ENCODE peak calls at places on chromosomes 1 and 21, in four cellular contexts. Y, K, F and H are unnamed samples.

GRCh38 chr1:110148961-110149360 is 1.3 kb upstream of the SLC6A17 start:
- DNase-seq in F (no peak), K (no peak), Y (no peak), H (no peak)

GRCh38 chr1:245380790-245381535 is 226.2 kb downstream of the KIF26B start:
- DNase-seq in F (no peak), Y (no peak), K (no peak), H (no peak)

GRCh38 chr1:226761322-226761721 is 22.2 kb upstream of the ITPKB start:
- DNase-seq in Y (no peak), F (no peak), K (no peak), H (no peak)

GRCh38 chr21:45852886-45853400 is 128.6 kb upstream of the COL6A1 start:
- DNase-seq in F (no peak), K (no peak), Y (no peak), H (no peak)

GRCh38 chr1:246333855-246334254 is 173.2 kb downstream of the SMYD3 start:
- DNase-seq in Y (no peak), K (no peak), F (no peak), H (no peak)

GRCh38 chr1:231841616-231842344 is 215.2 kb downstream of the DISC1 start:
- DNase-seq in F (no peak), K (no peak), Y (no peak), H (no peak)

GRCh38 chr21:38664315-38664714 is 141.4 kb upstream of the ETS2 start:
- DNase-seq in K (no peak), Y (no peak), F (no peak), H (no peak)

GRCh38 chr1:234438579-234438978 is 40.4 kb downstream of the TARBP1 start:
- DNase-seq in F (no peak), Y (no peak), K (no peak), H (no peak)

GRCh38 chr1:94416901-94417701 is 1.1 kb upstream of the ABCD3 start:
- DNase-seq in F (no peak), K (no peak), Y (peak), H (peak)

GRCh38 chr1:54307305-54307704 is 98.9 kb downstream of the SSBP3 start:
- DNase-seq in K (no peak), F (no peak), Y (no peak), H (no peak)

GRCh38 chr1:214993419-214993818 is 89.1 kb upstream of the KCNK2 start:
- DNase-seq in Y (no peak), K (no peak), F (no peak), H (no peak)

GRCh38 chr21:15978158-15978805 is 248.5 kb downstream of the USP25 start:
- DNase-seq in F (no peak), K (no peak), Y (peak), H (no peak)

GRCh38 chr1:199665371-199665770 is 362.1 kb upstream of the NR5A2 start:
- DNase-seq in Y (no peak), K (no peak), F (no peak), H (no peak)

GRCh38 chr1:96971439-96971838 is 249.9 kb downstream of the PTBP2 start:
- DNase-seq in Y (no peak), F (no peak), K (no peak), H (no peak)

GRCh38 chr1:4851666-4852065 is 197.3 kb downstream of the AJAP1 start:
- DNase-seq in Y (no peak), K (no peak), F (no peak), H (no peak)

GRCh38 chr1:24374891-24375786 is 38.4 kb downstream of the STPG1 start:
- DNase-seq in F (no peak), Y (no peak), K (no peak), H (no peak)

GRCh38 chr1:216604771-216605170 is 118.5 kb downstream of the ESRRG start:
- DNase-seq in F (no peak), K (no peak), Y (no peak), H (no peak)

GRCh38 chr1:200888349-200888838 is 6.3 kb upstream of the INAVA start:
- DNase-seq in Y (no peak), K (no peak), F (no peak), H (no peak)

GRCh38 chr1:115331531-115332331 is 6.3 kb downstream of the NGF start:
- DNase-seq in F (no peak), Y (no peak), K (no peak), H (no peak)

GRCh38 chr1:200184196-200184595 is 156.7 kb downstream of the NR5A2 start:
- DNase-seq in F (no peak), K (peak), Y (no peak), H (no peak)

GRCh38 chr1:88800382-88801051 is 90.8 kb downstream of the GTF2B start:
- DNase-seq in K (no peak), Y (no peak), F (no peak), H (no peak)

GRCh38 chr1:227885135-227885647 is 62.5 kb downstream of the WNT9A start:
- DNase-seq in Y (no peak), F (peak), K (peak), H (no peak)

GRCh38 chr1:20891091-20891490 is 104.0 kb upstream of the HP1BP3 start:
- DNase-seq in Y (no peak), K (no peak), F (no peak), H (no peak)

GRCh38 chr1:25728301-25728935 is 71.6 kb upstream of the SELENON start:
- DNase-seq in F (no peak), K (no peak), Y (no peak), H (no peak)

GRCh38 chr1:30668026-30668425 is 55.4 kb downstream of the MATN1 start:
- DNase-seq in K (no peak), Y (no peak), F (no peak), H (no peak)

GRCh38 chr1:89870998-89871397 is 50.2 kb downstream of the LRRC8D start:
- DNase-seq in Y (no peak), F (no peak), K (no peak), H (no peak)

GRCh38 chr1:228930479-228930957 is 195.2 kb downstream of the RHOU start:
- DNase-seq in K (no peak), Y (peak), F (no peak), H (no peak)

GRCh38 chr1:23198373-23198772 is 18.9 kb downstream of the HTR1D start:
- DNase-seq in Y (no peak), K (no peak), F (no peak), H (no peak)

GRCh38 chr1:4796999-4797375 is 142.6 kb downstream of the AJAP1 start:
- DNase-seq in F (no peak), Y (no peak), K (no peak), H (no peak)

GRCh38 chr1:49765034-49765433 is 258.7 kb downstream of the AGBL4 start:
- DNase-seq in K (no peak), Y (no peak), F (no peak), H (no peak)

GRCh38 chr1:178536844-178537371 is 24.0 kb downstream of the TEX35 start:
- DNase-seq in K (no peak), Y (no peak), F (no peak), H (no peak)

GRCh38 chr21:32918467-32919140 is 107.1 kb upstream of the OLIG2 start:
- DNase-seq in F (no peak), K (no peak), Y (no peak), H (no peak)

GRCh38 chr21:32347887-32348450 is 44.8 kb downstream of the URB1 start:
- DNase-seq in F (no peak), K (no peak), Y (no peak), H (no peak)

GRCh38 chr21:26432410-26432809 is 140.7 kb downstream of the CYYR1 start:
- DNase-seq in Y (no peak), F (no peak), K (no peak), H (no peak)

GRCh38 chr1:181010789-181011188 is 11.9 kb downstream of the STX6 start:
- DNase-seq in F (no peak), Y (no peak), K (no peak), H (no peak)

DNA sequence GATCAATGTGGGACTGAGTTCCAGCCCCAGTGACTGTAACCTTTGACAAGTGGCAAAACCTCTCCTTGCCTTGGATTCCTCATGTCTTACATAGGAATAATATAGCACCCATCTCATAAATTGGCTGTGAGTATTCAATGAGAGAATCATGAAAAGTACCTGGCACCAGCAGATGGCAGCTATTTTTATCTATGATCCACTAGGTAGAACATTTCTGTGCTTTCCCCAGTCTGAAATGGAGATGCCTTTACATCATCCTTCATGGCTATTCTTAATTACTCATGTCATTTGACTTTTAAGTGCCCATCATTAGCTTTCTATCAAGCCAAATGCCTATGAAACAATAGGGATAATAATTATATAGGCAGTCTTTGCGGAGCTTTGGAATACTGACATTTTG is 130.1 kb downstream of the TGFB2 start:
- DNase-seq in F (no peak), K (no peak), Y (no peak), H (no peak)
- TF ChIP-seq CTCF in F (no peak), K (no peak), Y (no peak), H (no peak)

DNA sequence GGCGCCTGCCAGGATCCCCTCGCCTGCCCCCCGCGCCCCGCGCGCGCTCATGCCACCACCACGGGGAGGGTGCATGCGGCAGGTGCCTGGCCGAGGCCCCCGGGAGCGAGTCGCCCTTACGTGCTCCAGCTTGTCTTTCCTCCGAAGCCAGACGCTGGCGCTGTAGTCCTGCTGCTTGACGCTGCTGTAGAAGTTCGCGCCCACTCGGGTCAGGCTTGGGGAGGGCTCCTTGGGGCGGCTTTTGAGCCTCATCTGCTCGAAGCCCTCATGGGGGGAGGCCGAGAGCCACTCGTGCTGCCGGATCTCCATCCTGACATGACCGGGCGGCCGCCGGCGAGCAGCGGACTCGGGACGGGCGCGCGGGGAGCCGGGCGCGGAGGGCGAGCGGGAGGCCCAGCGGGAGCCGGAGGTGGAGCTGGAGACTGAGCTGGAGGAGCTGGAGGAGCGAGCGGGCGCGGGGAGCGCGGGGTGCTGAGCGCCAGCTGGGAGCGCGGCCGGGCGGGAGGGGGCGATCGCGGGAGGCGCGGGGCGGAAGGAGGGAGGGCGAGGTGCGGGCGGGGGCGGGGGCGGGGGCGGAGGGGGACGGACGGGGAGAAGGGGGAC is 428 bp downstream of the PLD5 start:
- DNase-seq in Y (peak), K (peak), F (peak), H (peak)
- TF ChIP-seq CTCF in Y (no peak), K (no peak), F (no peak), H (no peak)

DNA sequence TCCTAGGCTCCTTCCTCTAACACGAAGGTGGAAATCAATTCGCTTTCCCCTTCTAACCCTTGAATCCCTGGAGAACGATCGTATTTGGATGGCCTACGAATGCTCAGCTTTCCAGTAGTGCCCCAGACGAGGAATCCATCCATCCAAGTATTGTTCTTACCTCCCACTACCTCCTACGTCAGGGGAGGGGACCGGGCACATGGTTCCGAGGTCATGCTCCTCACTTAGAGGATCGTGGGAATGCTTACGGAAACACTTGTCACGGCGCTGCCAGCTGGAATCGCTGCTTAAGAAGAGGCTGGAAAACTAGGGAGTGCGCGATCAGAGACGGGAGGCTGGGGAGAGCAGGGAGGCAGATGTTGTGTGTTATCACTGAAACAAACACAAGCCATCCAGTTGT is 47.4 kb downstream of the CAPZB start:
- DNase-seq in Y (no peak), F (no peak), K (peak), H (no peak)
- TF ChIP-seq CTCF in Y (no peak), F (no peak), K (no peak), H (no peak)

GRCh38 chr1:27380223-27380622 is 2.9 kb downstream of the CD164L2 start:
- DNase-seq in K (no peak), Y (no peak), F (no peak), H (no peak)

GRCh38 chr1:27379564-27380132 is 3.5 kb downstream of the CD164L2 start:
- DNase-seq in K (no peak), F (no peak), Y (no peak), H (no peak)

GRCh38 chr1:27374687-27375086 is at the start of gene FCN3:
- DNase-seq in K (no peak), Y (no peak), F (no peak), H (no peak)

GRCh38 chr1:27380766-27381733 is 2.1 kb downstream of the CD164L2 start:
- DNase-seq in F (no peak), K (no peak), Y (no peak), H (no peak)

DNA sequence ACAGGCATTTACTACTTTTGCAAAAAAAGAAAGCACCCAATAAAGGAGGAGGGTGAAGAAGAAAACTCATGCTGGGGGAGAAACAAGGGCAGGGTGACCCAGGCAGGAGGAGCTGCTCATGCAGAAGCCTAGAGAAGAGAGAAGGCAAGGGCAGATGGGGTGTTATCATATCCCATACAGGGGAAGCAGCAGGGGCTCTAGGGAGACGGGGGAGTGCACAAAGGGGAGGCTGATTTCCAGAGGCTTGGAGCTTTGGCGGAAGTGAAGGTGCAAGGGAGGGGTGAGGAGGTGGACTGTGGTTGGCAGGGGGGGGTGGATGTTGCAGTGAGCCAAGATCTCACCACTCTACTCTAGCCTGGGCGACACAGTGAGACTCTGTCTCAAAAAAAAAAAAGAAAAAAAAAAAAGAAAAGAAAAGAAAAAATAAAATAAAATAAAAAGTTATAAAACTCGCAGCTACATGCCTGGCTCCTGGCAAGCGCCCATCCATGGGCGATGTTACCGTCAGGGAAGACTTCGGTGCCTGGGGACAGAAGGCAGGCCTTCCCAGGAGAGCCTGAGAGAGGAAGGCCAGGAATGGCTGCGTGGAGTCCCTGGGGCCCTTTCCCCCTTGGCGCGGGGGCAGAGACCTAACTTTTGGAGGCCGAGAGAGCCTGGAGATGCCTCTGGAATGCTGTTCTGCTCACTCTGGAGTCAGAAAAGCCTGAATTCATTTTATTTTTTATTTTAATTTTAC is 3.3 kb upstream of the FCN3 start:
- DNase-seq in F (no peak), Y (no peak), K (no peak), H (no peak)
- TF ChIP-seq CTCF in F (no peak), Y (no peak), K (no peak), H (no peak)

GRCh38 chr1:36711480-36711879 is 228.8 kb upstream of the CSF3R start:
- DNase-seq in F (no peak), Y (no peak), K (no peak), H (no peak)

GRCh38 chr1:36710008-36710407 is 227.3 kb upstream of the CSF3R start:
- DNase-seq in K (no peak), F (no peak), Y (no peak), H (no peak)

GRCh38 chr1:36712151-36712550 is 229.4 kb upstream of the CSF3R start:
- DNase-seq in Y (no peak), F (no peak), K (no peak), H (no peak)

GRCh38 chr1:36708587-36708986 is 225.9 kb upstream of the CSF3R start:
- DNase-seq in K (no peak), F (no peak), Y (no peak), H (no peak)

DNA sequence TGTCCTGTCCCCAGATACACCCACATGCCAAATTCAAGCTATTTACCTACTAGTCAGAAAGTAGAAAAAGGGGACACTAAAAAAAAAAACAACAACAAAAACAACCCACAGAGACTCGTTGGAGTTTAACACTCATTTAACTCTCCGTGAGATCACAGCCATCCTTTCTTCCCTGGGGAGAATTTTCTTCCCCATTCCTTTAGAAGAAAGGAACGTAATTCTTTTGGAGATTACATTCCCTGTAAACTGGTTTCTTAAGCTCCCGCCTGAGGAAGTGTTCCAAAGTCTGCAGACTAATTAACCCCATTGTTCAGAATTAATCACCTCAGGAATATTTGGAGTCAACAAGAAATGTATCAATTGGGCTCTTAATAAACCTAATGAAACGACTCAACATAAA is 228.2 kb upstream of the CSF3R start:
- DNase-seq in K (no peak), Y (no peak), F (no peak), H (no peak)
- TF ChIP-seq CTCF in K (no peak), Y (no peak), F (no peak), H (no peak)

DNA sequence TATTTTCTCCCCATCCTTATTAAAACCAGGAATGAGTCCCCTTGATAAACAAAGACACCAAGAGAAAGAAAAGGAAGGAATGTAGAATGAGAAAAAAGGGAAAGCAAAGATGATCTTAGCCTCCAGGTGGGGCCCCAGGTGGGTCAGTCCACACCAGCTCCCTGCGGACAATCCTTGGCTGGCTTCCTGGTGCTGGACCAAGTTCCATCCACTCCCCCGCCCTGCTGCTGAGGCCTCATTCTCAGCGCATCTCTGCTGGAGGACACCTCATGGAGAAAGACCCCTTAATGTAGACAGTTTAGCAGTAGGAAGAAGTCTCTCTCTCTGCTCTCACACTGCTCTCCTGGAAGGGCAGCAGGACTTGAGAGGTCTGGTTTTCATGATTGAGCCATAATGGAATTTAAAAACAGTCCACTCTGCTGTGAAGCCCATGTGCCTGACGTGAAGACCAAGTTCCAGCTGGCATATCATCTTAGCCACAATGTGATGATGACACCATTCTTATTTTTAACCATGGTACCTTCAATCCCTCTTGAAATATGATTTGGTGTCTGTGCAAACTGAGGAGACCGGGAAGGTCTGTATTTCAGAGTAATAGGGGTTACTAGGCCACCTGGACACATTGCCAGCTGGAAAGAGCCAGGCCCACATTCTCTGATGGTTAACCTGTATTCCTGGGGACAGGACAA is 83.1 kb downstream of the WLS start:
- DNase-seq in K (no peak), F (no peak), Y (no peak), H (no peak)
- TF ChIP-seq CTCF in K (no peak), F (no peak), Y (no peak), H (no peak)